ENCODE peak calls at places on chromosomes 3 and 15, in four cellular contexts. I, M, V and O are unnamed samples.

GRCh38 chr15:27017168-27017809 is 46.3 kb downstream of the GABRG3 start:
- DNase-seq in I (peak), M (no peak), V (peak), O (peak)

GRCh38 chr3:42982645-42983412 is 3.7 kb downstream of the GASK1A start:
- DNase-seq in M (no peak), I (no peak), V (no peak), O (no peak)

GRCh38 chr15:101613130-101614000 is 38.8 kb downstream of the TM2D3 start:
- DNase-seq in V (peak), M (peak), I (peak), O (peak)

GRCh38 chr15:85407421-85408269 is 27.2 kb downstream of the AKAP13 start:
- DNase-seq in V (peak), I (peak), M (no peak), O (peak)

GRCh38 chr3:10485380-10485779 is 20.0 kb downstream of the ATP2B2 start:
- DNase-seq in I (no peak), M (no peak), V (no peak), O (no peak)

GRCh38 chr3:114418724-114419543 is 125.1 kb downstream of the TIGIT start:
- DNase-seq in I (peak), V (peak), M (no peak), O (peak)

GRCh38 chr15:96268421-96269204 is 61.9 kb upstream of the NR2F2 start:
- DNase-seq in V (peak), I (peak), M (no peak), O (no peak)

GRCh38 chr15:70781236-70781635 is 17.9 kb upstream of the UACA start:
- DNase-seq in I (no peak), V (no peak), M (no peak), O (no peak)

GRCh38 chr3:73727117-73727802 is 102.5 kb upstream of the PDZRN3 start:
- DNase-seq in I (peak), M (no peak), V (peak), O (peak)

GRCh38 chr15:32688151-32688639 is 29.6 kb upstream of the GREM1 start:
- DNase-seq in V (no peak), M (no peak), I (peak), O (no peak)

GRCh38 chr3:179653777-179654117 is 907 bp downstream of the USP13 start:
- DNase-seq in I (no peak), M (peak), V (peak), O (peak)

GRCh38 chr3:49519916-49520385 is 34.3 kb upstream of the BSN start:
- DNase-seq in M (no peak), V (no peak), I (no peak), O (no peak)

GRCh38 chr15:68697711-68698690 is 119.2 kb downstream of the CORO2B start:
- DNase-seq in M (no peak), V (no peak), I (peak), O (no peak)

GRCh38 chr3:32180151-32180850 is 58.2 kb upstream of the CMTM8 start:
- DNase-seq in I (no peak), V (no peak), M (no peak), O (no peak)

GRCh38 chr15:65245096-65245849 is 34.0 kb upstream of the CILP start:
- DNase-seq in M (peak), I (peak), V (peak), O (no peak)

GRCh38 chr3:15919971-15920370 is 122.2 kb upstream of the ANKRD28 start:
- DNase-seq in M (no peak), V (no peak), I (no peak), O (no peak)

GRCh38 chr3:78804251-78805037 is 963.4 kb downstream of the ROBO1 start:
- DNase-seq in M (no peak), I (peak), V (peak), O (no peak)

GRCh38 chr15:42157981-42158765 is 1.7 kb upstream of the PLA2G4F start:
- DNase-seq in M (no peak), I (peak), V (peak), O (peak)

GRCh38 chr3:38644016-38644661 is 5.3 kb downstream of the SCN5A start:
- DNase-seq in V (no peak), M (no peak), I (no peak), O (no peak)

GRCh38 chr3:55307622-55308021 is 179.5 kb downstream of the WNT5A start:
- DNase-seq in I (no peak), M (no peak), V (no peak), O (no peak)

GRCh38 chr3:98754483-98754882 is 8.7 kb upstream of the ST3GAL6 start:
- DNase-seq in I (no peak), M (no peak), V (no peak), O (no peak)

GRCh38 chr3:75768303-75769017 is 16.9 kb downstream of the ZNF717 start:
- DNase-seq in V (no peak), M (no peak), I (no peak), O (no peak)

GRCh38 chr15:35393403-35393802 is 152.6 kb downstream of the DPH6 start:
- DNase-seq in M (no peak), I (no peak), V (no peak), O (no peak)

GRCh38 chr3:149848238-149848637 is 35.2 kb downstream of the RNF13 start:
- DNase-seq in V (no peak), M (no peak), I (no peak), O (no peak)

GRCh38 chr3:119181765-119182164 is 8.4 kb downstream of the UPK1B start:
- DNase-seq in M (no peak), V (peak), I (peak), O (no peak)

GRCh38 chr3:179093807-179094206 is 22.2 kb upstream of the ZMAT3 start:
- DNase-seq in I (peak), M (no peak), V (no peak), O (no peak)

GRCh38 chr3:9298236-9298635 is 48.8 kb upstream of the SRGAP3 start:
- DNase-seq in I (no peak), V (no peak), M (no peak), O (no peak)

GRCh38 chr3:116350119-116350733 is 95.1 kb downstream of the LSAMP start:
- DNase-seq in I (no peak), M (no peak), V (no peak), O (no peak)

GRCh38 chr3:124292329-124292728 is 300.4 kb upstream of the ROPN1 start:
- DNase-seq in V (no peak), I (no peak), M (no peak), O (no peak)

GRCh38 chr3:72488736-72489030 is 359.6 kb downstream of the SHQ1 start:
- DNase-seq in V (peak), I (peak), M (no peak), O (no peak)

GRCh38 chr3:42638339-42638842 is 15.1 kb upstream of the ZBTB47 start:
- DNase-seq in M (no peak), V (no peak), I (no peak), O (no peak)

GRCh38 chr3:108125550-108126071 is 34.8 kb upstream of the CD47 start:
- DNase-seq in I (no peak), M (no peak), V (no peak), O (no peak)

GRCh38 chr3:108123326-108123725 is 32.5 kb upstream of the CD47 start:
- DNase-seq in V (no peak), M (no peak), I (no peak), O (no peak)

GRCh38 chr3:108124337-108125150 is 33.7 kb upstream of the CD47 start:
- DNase-seq in I (no peak), M (no peak), V (peak), O (no peak)

GRCh38 chr3:108126348-108126747 is 35.5 kb upstream of the CD47 start:
- DNase-seq in I (no peak), M (no peak), V (no peak), O (no peak)

DNA sequence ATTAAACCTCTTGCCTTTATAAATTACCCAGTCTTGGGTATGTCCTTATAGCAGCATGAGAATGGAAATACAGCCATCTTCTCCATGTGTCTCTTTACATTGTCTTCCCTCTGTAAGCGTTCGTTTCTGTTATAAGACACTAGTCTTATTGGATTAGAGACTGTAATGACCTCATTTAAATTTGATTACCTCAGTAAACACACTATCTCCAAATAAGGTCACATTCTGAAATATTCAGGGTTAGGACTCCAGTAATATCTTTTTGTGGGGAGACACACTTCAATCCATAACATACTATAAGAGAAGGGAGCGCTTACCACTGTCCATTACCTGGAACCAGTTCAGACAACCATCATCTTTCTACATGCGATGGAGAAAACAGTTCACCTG is 34.3 kb upstream of the CD47 start:
- DNase-seq in V (no peak), M (no peak), I (no peak), O (no peak)
- H3K4me3 ChIP-seq in V (no peak), M (no peak), I (no peak), O (no peak)

GRCh38 chr3:171175840-171176239 is 149.3 kb upstream of the SLC2A2 start:
- DNase-seq in V (no peak), M (no peak), I (no peak), O (no peak)
- H3K4me3 ChIP-seq in V (peak), M (peak), I (no peak), O (no peak)

GRCh38 chr3:194138098-194138474 is 2.1 kb downstream of the HES1 start:
- DNase-seq in M (no peak), I (peak), V (peak), O (no peak)

GRCh38 chr3:194138732-194139084 is 2.8 kb downstream of the HES1 start:
- DNase-seq in M (no peak), V (no peak), I (peak), O (no peak)

GRCh38 chr3:194139977-194140351 is 4.0 kb downstream of the HES1 start:
- DNase-seq in M (no peak), V (peak), I (peak), O (no peak)

GRCh38 chr3:194140520-194141414 is 4.8 kb downstream of the HES1 start:
- DNase-seq in V (peak), M (peak), I (peak), O (peak)

GRCh38 chr3:194139085-194139976 is 3.4 kb downstream of the HES1 start:
- DNase-seq in V (peak), M (peak), I (peak), O (no peak)
- H3K4me3 ChIP-seq in V (peak), M (peak), I (peak), O (no peak)

DNA sequence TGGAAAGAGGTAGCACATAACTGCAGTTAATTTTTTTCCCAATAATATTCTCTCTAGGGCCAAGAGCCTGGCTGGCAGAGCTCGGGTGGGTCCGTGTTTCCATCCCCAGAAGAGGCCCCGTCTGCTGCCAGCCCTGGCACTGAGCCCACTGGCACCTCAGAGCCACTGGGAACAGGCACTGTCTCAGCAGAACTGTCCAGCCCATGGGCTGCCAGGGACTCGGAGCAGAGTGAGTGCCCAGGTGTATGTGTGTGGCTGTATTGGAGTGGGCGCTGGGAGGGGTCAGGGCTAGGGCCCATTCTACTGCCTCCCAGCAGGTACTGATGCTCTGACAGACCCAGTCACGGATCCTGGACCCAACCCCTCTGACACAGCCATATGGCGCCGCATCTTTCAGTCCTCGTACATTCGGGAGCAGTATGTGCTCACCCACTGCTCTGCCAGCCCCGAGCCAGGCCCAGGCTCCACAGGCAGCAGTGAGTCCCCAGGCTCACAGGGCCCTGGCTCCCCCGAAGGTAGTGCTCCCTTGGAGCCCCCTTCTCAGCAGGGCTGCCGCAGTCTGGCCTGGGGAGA is 8.9 kb downstream of the VWA5B2 start:
- DNase-seq in I (no peak), V (no peak), M (no peak), O (no peak)
- H3K4me3 ChIP-seq in I (no peak), V (no peak), M (no peak), O (no peak)

GRCh38 chr3:188053710-188054379 is 100.1 kb upstream of the LPP start:
- DNase-seq in M (no peak), V (no peak), I (peak), O (no peak)
- H3K4me3 ChIP-seq in M (no peak), V (no peak), I (no peak), O (no peak)

GRCh38 chr3:23648326-23648964 is 157.3 kb upstream of the UBE2E1 start:
- DNase-seq in M (no peak), I (peak), V (peak), O (no peak)
- H3K4me3 ChIP-seq in M (no peak), I (no peak), V (no peak), O (no peak)

GRCh38 chr3:128074851-128075515 is 22.7 kb downstream of the SEC61A1 start:
- DNase-seq in V (no peak), I (peak), M (no peak), O (peak)
- H3K4me3 ChIP-seq in V (peak), I (peak), M (peak), O (no peak)

GRCh38 chr3:40908612-40909011 is 290.7 kb upstream of the CTNNB1 start:
- DNase-seq in I (no peak), V (no peak), M (no peak), O (no peak)
- H3K4me3 ChIP-seq in I (no peak), V (no peak), M (no peak), O (no peak)

DNA sequence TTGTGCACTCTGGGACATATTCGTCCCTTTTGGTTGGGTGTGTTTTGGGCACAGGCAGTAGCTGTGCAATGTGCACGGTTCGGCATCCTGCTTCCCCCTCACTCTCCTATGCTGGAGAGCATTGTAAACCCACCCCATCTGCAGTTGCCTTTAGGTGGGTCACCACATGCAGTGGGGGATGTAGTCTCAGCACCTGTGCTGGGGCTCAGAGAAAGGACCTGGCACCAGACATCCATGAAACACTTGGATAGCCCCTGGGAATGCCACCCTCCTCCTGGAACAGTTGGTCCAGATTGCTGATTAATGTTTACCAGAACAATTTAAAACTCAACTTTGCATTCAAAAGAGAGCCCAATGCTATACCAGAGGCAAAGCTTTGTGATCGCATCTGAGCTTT is 123.9 kb upstream of the MEF2A start:
- DNase-seq in V (no peak), M (no peak), I (no peak), O (no peak)
- H3K4me3 ChIP-seq in V (no peak), M (peak), I (no peak), O (no peak)

GRCh38 chr15:66404122-66404521 is 17.4 kb downstream of the MAP2K1 start:
- DNase-seq in M (no peak), V (no peak), I (no peak), O (no peak)
- H3K4me3 ChIP-seq in M (no peak), V (no peak), I (no peak), O (no peak)